ENCODE peak calls at places on chromosomes 12 and 14, in five cellular contexts. B is lower lobe of right lung, S is tibial artery, E is BE2C, Q is cardiac fibroblast. X is an unnamed sample.

GRCh38 chr14:69354383-69355154 is 43.5 kb downstream of the ERH start:
- DNase-seq in Q (no peak), E (no peak), B (no peak), S (no peak), X (no peak)

GRCh38 chr14:90828642-90829487 is 12.6 kb upstream of the TTC7B start:
- DNase-seq in Q (no peak), B (peak; percentile 46), S (no peak), E (no peak), X (peak; percentile 27)

GRCh38 chr12:77118696-77119095 is 53.3 kb upstream of the E2F7 start:
- DNase-seq in B (no peak), E (no peak), Q (no peak), S (no peak), X (peak; percentile 43)

GRCh38 chr14:56490379-56490778 is 89.2 kb upstream of the TMEM260 start:
- DNase-seq in S (no peak), B (no peak), Q (peak; percentile 59), E (no peak), X (peak; percentile 66)

GRCh38 chr14:73820631-73821030 is 31.0 kb upstream of the PTGR2 start:
- DNase-seq in S (no peak), E (no peak), Q (no peak), B (no peak), X (no peak)

GRCh38 chr12:54019924-54020586 is 8.2 kb upstream of the HOXC6 start:
- DNase-seq in E (peak; percentile 54), S (no peak), B (no peak), Q (no peak), X (no peak)

GRCh38 chr14:76386922-76387782 is 11.2 kb downstream of the ESRRB start:
- DNase-seq in Q (peak; percentile 72), E (peak; percentile 83), S (peak; percentile 36), B (peak; percentile 59), X (peak; percentile 76)

GRCh38 chr14:25110101-25110500 is 60.2 kb upstream of the STXBP6 start:
- DNase-seq in B (no peak), Q (no peak), S (no peak), E (no peak), X (no peak)

GRCh38 chr12:19439059-19440018 is at the start of gene AEBP2:
- DNase-seq in E (peak; percentile 92), B (peak; percentile 95), S (peak; percentile 94), Q (peak; percentile 98), X (peak; percentile 98)

GRCh38 chr14:100015251-100015655 is 50.0 kb upstream of the EVL start:
- DNase-seq in E (no peak), S (no peak), Q (no peak), B (no peak), X (peak; percentile 56)

GRCh38 chr14:101082436-101083384 is 179.2 kb upstream of the RTL1 start:
- DNase-seq in Q (no peak), B (no peak), E (no peak), S (peak; percentile 10), X (no peak)

GRCh38 chr12:45669762-45670161 is 59.7 kb upstream of the ARID2 start:
- DNase-seq in B (no peak), E (no peak), S (no peak), Q (no peak), X (no peak)

GRCh38 chr12:68785358-68785757 is 22.6 kb upstream of the MDM2 start:
- DNase-seq in S (no peak), B (no peak), Q (peak; percentile 22), E (no peak), X (peak; percentile 68)

GRCh38 chr14:104756477-104757237 is 3.7 kb downstream of the SIVA1 start:
- DNase-seq in Q (no peak), B (no peak), E (no peak), S (no peak), X (no peak)

GRCh38 chr12:113461666-113462065 is 10.0 kb downstream of the LHX5 start:
- DNase-seq in B (no peak), Q (peak; percentile 31), E (no peak), S (no peak), X (peak; percentile 26)

GRCh38 chr14:99182548-99183115 is 89.4 kb downstream of the BCL11B start:
- DNase-seq in E (no peak), S (no peak), B (no peak), Q (no peak), X (no peak)

GRCh38 chr12:15011162-15011561 is 38.3 kb downstream of the PDE6H start:
- DNase-seq in Q (no peak), S (no peak), B (no peak), E (no peak), X (no peak)

GRCh38 chr14:70254476-70254961 is 65.8 kb upstream of the SLC8A3 start:
- DNase-seq in E (peak; percentile 67), S (no peak), B (peak; percentile 65), Q (peak; percentile 43), X (peak; percentile 39)

GRCh38 chr14:75427126-75427481 is 718 bp upstream of the JDP2 start:
- DNase-seq in B (peak; percentile 67), E (no peak), S (no peak), Q (no peak), X (no peak)

GRCh38 chr12:103758310-103759089 is 82.5 kb downstream of the NT5DC3 start:
- DNase-seq in Q (no peak), E (no peak), S (no peak), B (no peak), X (no peak)

GRCh38 chr14:75609606-75610476 is 31.4 kb downstream of the FLVCR2 start:
- DNase-seq in B (no peak), E (no peak), Q (peak; percentile 54), S (peak; percentile 33), X (peak; percentile 89)

GRCh38 chr12:106251636-106252035 is 3.8 kb upstream of the CKAP4 start:
- DNase-seq in B (no peak), S (no peak), E (no peak), Q (peak; percentile 18), X (peak; percentile 48)

GRCh38 chr14:68015356-68016242 is 196.0 kb downstream of the RAD51B start:
- DNase-seq in B (no peak), E (no peak), S (no peak), Q (no peak), X (no peak)

GRCh38 chr12:46774011-46774633 is 51.7 kb downstream of the SLC38A4 start:
- DNase-seq in E (no peak), S (no peak), B (no peak), Q (peak; percentile 36), X (peak; percentile 66)

GRCh38 chr14:89277229-89277628 is 139.8 kb downstream of the FOXN3 start:
- DNase-seq in E (no peak), B (no peak), S (no peak), Q (no peak), X (no peak)

GRCh38 chr14:35193161-35193560 is 70.8 kb downstream of the PRORP start:
- DNase-seq in E (no peak), Q (no peak), B (no peak), S (no peak), X (no peak)

GRCh38 chr14:60646202-60646886 is 2.9 kb downstream of the SIX1 start:
- DNase-seq in B (no peak), E (no peak), Q (no peak), S (peak; percentile 68), X (peak; percentile 53)

GRCh38 chr14:73526036-73526984 is 10.6 kb upstream of the ACOT1 start:
- DNase-seq in E (peak; percentile 13), S (no peak), B (peak; percentile 70), Q (peak; percentile 24), X (no peak)

GRCh38 chr14:97407701-97408407 is 610.7 kb downstream of the VRK1 start:
- DNase-seq in B (no peak), Q (no peak), S (no peak), E (no peak), X (no peak)

GRCh38 chr14:24818054-24818822 is 184.2 kb upstream of the GZMB start:
- DNase-seq in Q (no peak), S (no peak), E (no peak), B (no peak), X (peak; percentile 85)

GRCh38 chr14:102182190-102182589 is 42.5 kb downstream of the WDR20 start:
- DNase-seq in E (no peak), S (no peak), B (no peak), Q (peak; percentile 40), X (peak; percentile 60)

DNA sequence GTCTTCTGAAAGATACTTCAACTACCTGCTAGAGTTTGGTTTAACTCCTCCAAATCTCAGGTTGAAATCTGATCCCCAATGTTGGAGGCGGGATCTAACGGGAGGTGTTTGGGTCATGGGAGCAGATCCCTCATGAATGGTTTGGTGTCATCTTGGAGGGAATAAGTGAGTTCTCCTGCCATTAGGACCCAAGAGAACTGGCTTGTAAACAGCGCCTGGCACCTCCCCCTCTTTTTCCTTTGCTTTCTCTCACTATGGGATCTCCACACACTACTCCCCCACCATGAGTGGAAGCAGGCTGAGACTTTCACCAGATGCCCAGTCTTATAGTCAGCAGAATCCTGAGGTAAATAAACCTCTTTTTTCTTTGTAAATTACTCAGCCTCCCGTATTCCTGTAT is 2.5 kb downstream of the CNIH1 start:
- DNase-seq in Q (no peak), S (no peak), E (no peak), B (no peak), X (no peak)
- H3K4me3 ChIP-seq in Q (no peak overlapping the region), S (no peak overlapping the region), E (no peak overlapping the region), B (no peak overlapping the region), X (no peak overlapping the region)

GRCh38 chr12:6016756-6017155 is 71.7 kb upstream of the ANO2 start:
- DNase-seq in B (no peak), S (no peak), E (no peak), Q (no peak), X (no peak)
- TF ChIP-seq CTCF in B (no peak), S (no peak), E (no peak), Q (no peak), X (no peak)

GRCh38 chr12:116980083-116980482 is 69.3 kb downstream of the FBXW8 start:
- DNase-seq in B (no peak), E (no peak), S (no peak), Q (no peak), X (no peak)
- H3K4me3 ChIP-seq in B (no peak overlapping the region), E (no peak overlapping the region), S (no peak overlapping the region), Q (no peak overlapping the region), X (no peak overlapping the region)

DNA sequence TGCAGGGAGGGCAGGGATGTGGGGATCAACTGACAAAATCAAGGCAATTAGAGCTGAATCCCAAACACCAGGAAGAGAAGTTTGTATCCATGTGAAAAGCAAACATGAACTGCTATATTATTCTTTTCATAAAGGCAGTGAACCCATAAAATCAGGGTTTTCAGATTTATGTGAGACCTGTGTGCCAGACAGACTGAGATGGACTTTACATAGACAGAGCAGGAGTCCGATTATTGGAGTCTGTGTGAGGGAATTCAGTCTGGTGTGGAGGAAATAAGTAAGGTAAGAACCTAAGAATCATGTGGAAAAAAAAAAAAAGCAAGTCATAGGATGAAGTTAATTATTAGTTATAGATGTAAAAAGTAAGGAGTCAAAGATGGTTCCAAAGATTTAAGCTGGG is 45.1 kb upstream of the SYCP3 start:
- DNase-seq in E (no peak), S (no peak), Q (no peak), B (no peak), X (no peak)
- TF ChIP-seq CTCF in E (no peak), S (no peak), Q (no peak), B (no peak), X (no peak)

GRCh38 chr14:63787995-63788946 is 60.4 kb upstream of the SGPP1 start:
- DNase-seq in E (peak; percentile 47), B (no peak), S (no peak), Q (no peak), X (no peak)
- H3K4me3 ChIP-seq in E (no peak overlapping the region), B (no peak overlapping the region), S (no peak overlapping the region), Q (peak overlapping the region; percentile 24), X (no peak overlapping the region)

DNA sequence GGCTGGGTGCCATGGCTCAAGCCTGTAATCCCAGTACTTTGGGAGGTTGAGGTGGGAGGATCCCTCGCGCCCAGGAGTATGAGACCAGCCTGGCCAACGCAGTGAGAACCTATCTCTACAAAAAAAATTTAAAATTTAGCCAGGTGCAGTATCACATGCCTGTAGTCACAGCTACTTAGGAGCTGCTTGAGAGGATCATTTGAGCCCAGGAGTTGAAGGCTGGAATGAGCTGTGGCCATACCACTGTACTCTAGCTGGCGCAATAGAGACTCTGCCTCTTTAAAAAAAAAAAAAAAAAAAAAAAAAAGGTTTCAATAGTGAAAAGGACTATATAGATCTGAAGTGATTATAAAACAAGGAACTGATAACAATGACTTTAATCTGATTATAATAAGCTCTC is 13.5 kb downstream of the PSMA3 start:
- DNase-seq in Q (no peak), E (no peak), B (no peak), S (no peak), X (peak; percentile 15)
- TF ChIP-seq CTCF in Q (no peak), E (no peak), B (no peak), S (no peak), X (peak; percentile 24)